ENCODE peak calls at places on chromosomes 4 and X, in five cellular contexts. C is ecto neural progenitor cell, R is left cardiac atrium, W is neural crest cell, B is HCEC 1CT. P is an unnamed sample.

GRCh38 chr4:3122081-3122563 is 47.6 kb downstream of the HTT start:
- DNase-seq in W (no peak), C (no peak), R (no peak), B (peak), P (peak)

GRCh38 chr4:167868163-167868562 is 224.2 kb upstream of the ANXA10 start:
- DNase-seq in B (peak), R (no peak), W (no peak), C (no peak), P (no peak)

GRCh38 chr4:76783836-76784235 is 114.1 kb downstream of the SOWAHB start:
- DNase-seq in W (no peak), R (no peak), C (no peak), B (no peak), P (peak)

GRCh38 chrX:155888139-155888538 is 7.0 kb downstream of the VAMP7 start:
- DNase-seq in W (no peak), R (no peak), C (no peak), B (peak), P (peak)

GRCh38 chrX:133390647-133391046 is 24.6 kb downstream of the GPC4 start:
- DNase-seq in W (peak), B (no peak), C (no peak), R (no peak), P (no peak)

GRCh38 chr4:104964387-104965175 is 182.1 kb upstream of the TET2 start:
- DNase-seq in B (no peak), C (no peak), R (no peak), W (no peak), P (no peak)

GRCh38 chrX:18468599-18468998 is 43.2 kb downstream of the CDKL5 start:
- DNase-seq in C (no peak), W (no peak), B (no peak), R (no peak), P (no peak)

GRCh38 chr4:110620352-110621327 is 2.2 kb downstream of the PITX2 start:
- DNase-seq in C (peak), R (peak), B (no peak), W (peak), P (peak)

GRCh38 chr4:186472948-186473347 is 82.4 kb downstream of the MTNR1A start:
- DNase-seq in C (peak), B (peak), R (no peak), W (no peak), P (peak)

GRCh38 chr4:56803473-56803872 is 18.0 kb downstream of the SPINK2 start:
- DNase-seq in B (no peak), C (no peak), R (no peak), W (no peak), P (peak)

GRCh38 chr4:125111352-125111751 is 203.4 kb upstream of the FAT4 start:
- DNase-seq in B (no peak), R (no peak), W (no peak), C (no peak), P (no peak)

GRCh38 chrX:73215263-73215662 is 612 bp upstream of the NAP1L2 start:
- DNase-seq in C (no peak), B (no peak), R (no peak), W (no peak), P (no peak)

GRCh38 chr4:98283219-98284199 is 22.3 kb downstream of the RAP1GDS1 start:
- DNase-seq in R (no peak), W (no peak), C (no peak), B (peak), P (no peak)

GRCh38 chrX:72027914-72028307 is 103.8 kb downstream of the RTL5 start:
- DNase-seq in W (no peak), C (peak), B (no peak), R (no peak), P (no peak)

GRCh38 chr4:179097741-179098140 is 1655.5 kb upstream of the AGA start:
- DNase-seq in B (no peak), W (peak), C (peak), R (no peak), P (peak)

GRCh38 chrX:101485212-101486064 is at the start of gene ARMCX4:
- DNase-seq in C (peak), B (peak), R (peak), W (peak), P (peak)

GRCh38 chrX:109840585-109840984 is 107.5 kb upstream of the ACSL4 start:
- DNase-seq in W (no peak), C (no peak), R (peak), B (peak), P (peak)

GRCh38 chr4:82457266-82457665 is 26.9 kb downstream of the ENOPH1 start:
- DNase-seq in W (no peak), C (no peak), B (no peak), R (no peak), P (no peak)

GRCh38 chr4:29009908-29010307 is 1710.3 kb upstream of the PCDH7 start:
- DNase-seq in C (no peak), R (no peak), W (no peak), B (no peak), P (no peak)

GRCh38 chr4:157572951-157573350 is 352.4 kb downstream of the GRIA2 start:
- DNase-seq in R (no peak), B (peak), W (no peak), C (no peak), P (no peak)

GRCh38 chrX:110381216-110381615 is 22.6 kb downstream of the RTL9 start:
- DNase-seq in B (peak), W (no peak), C (no peak), R (no peak), P (peak)

GRCh38 chrX:130173190-130173895 is 1.6 kb downstream of the RAB33A start:
- DNase-seq in C (no peak), R (peak), W (no peak), B (peak), P (peak)

GRCh38 chr4:6321361-6321760 is 51.7 kb downstream of the WFS1 start:
- DNase-seq in B (no peak), R (no peak), C (no peak), W (no peak), P (no peak)

GRCh38 chrX:137031517-137032377 is 2.0 kb downstream of the GPR101 start:
- DNase-seq in C (peak), R (peak), W (peak), B (peak), P (peak)

GRCh38 chr4:138090145-138090917 is 151.8 kb downstream of the SLC7A11 start:
- DNase-seq in C (peak), W (peak), B (peak), R (no peak), P (peak)

GRCh38 chrX:16839852-16840460 is 30.2 kb downstream of the RBBP7 start:
- DNase-seq in R (no peak), B (peak), W (no peak), C (no peak), P (peak)

GRCh38 chr4:100880012-100880411 is 362.2 kb upstream of the EMCN start:
- DNase-seq in B (no peak), C (no peak), R (no peak), W (no peak), P (no peak)

GRCh38 chrX:40009462-40009851 is 88.3 kb downstream of the BCOR start:
- DNase-seq in C (peak), W (no peak), B (no peak), R (no peak), P (peak)

GRCh38 chrX:115393271-115393670 is 103.8 kb downstream of the LUZP4 start:
- DNase-seq in R (no peak), B (peak), W (no peak), C (no peak), P (peak)

GRCh38 chrX:107537815-107538214 is 88.4 kb downstream of the FRMPD3 start:
- DNase-seq in W (peak), B (peak), R (no peak), C (peak), P (peak)

GRCh38 chr4:3409571-3410091 is 32.1 kb upstream of the HGFAC start:
- DNase-seq in C (no peak), B (no peak), R (peak), W (no peak), P (no peak)

GRCh38 chr4:29047341-29048041 is 1672.7 kb upstream of the PCDH7 start:
- DNase-seq in W (no peak), R (no peak), B (no peak), C (no peak), P (no peak)

GRCh38 chrX:112851806-112852205 is 11.2 kb upstream of the AMOT start:
- DNase-seq in W (no peak), R (no peak), C (no peak), B (peak), P (peak)

GRCh38 chrX:48474127-48474526 is 1.9 kb upstream of the FTSJ1 start:
- DNase-seq in B (no peak), C (no peak), R (no peak), W (no peak), P (peak)

P was measured in mesenchymal stem cell.